ENCODE peak calls at places on chromosomes 4 and X, in eight cellular contexts. H, K, F, T, S, W, Q and X are unnamed samples.

GRCh38 chr4:56215901-56216300 is 171.4 kb downstream of the AASDH start:
- DNase-seq in F (peak), W (peak), H (peak), Q (no peak), K (peak), S (no peak), T (no peak), X (peak)

GRCh38 chr4:147570616-147571015 is 46.6 kb upstream of the TMEM184C start:
- DNase-seq in F (no peak), T (no peak), H (peak), K (no peak), W (no peak), Q (no peak), S (no peak), X (no peak)

GRCh38 chrX:70979136-70979762 is 48.4 kb upstream of the SLC7A3 start:
- DNase-seq in H (peak), W (peak), K (no peak), S (no peak), F (no peak), T (no peak), Q (no peak), X (no peak)

GRCh38 chr4:108113229-108113628 is 55.5 kb downstream of the LEF1 start:
- DNase-seq in W (no peak), T (no peak), H (no peak), F (no peak), Q (no peak), S (no peak), K (no peak), X (no peak)

GRCh38 chr4:29336851-29337250 is 1383.3 kb upstream of the PCDH7 start:
- DNase-seq in H (no peak), W (no peak), S (no peak), T (no peak), K (no peak), F (no peak), Q (no peak), X (no peak)

GRCh38 chr4:112284166-112284565 is 1.5 kb downstream of the TIFA start:
- DNase-seq in S (no peak), F (no peak), K (no peak), Q (no peak), H (peak), T (no peak), W (peak), X (no peak)

GRCh38 chrX:152637649-152638442 is at the start of gene GABRQ:
- DNase-seq in T (no peak), H (peak), F (peak), W (no peak), Q (no peak), S (no peak), K (peak), X (peak)

GRCh38 chr4:39641451-39641850 is 2.8 kb upstream of the SMIM14 start:
- DNase-seq in K (no peak), W (no peak), T (no peak), H (no peak), Q (no peak), S (no peak), F (no peak), X (no peak)

GRCh38 chr4:156634612-156635011 is 337.0 kb downstream of the PDGFC start:
- DNase-seq in K (no peak), W (peak), F (no peak), S (no peak), T (no peak), H (peak), Q (no peak), X (no peak)

GRCh38 chrX:45667666-45668065 is 467.0 kb upstream of the DIPK2B start:
- DNase-seq in S (no peak), K (no peak), W (peak), F (peak), Q (no peak), H (peak), T (no peak), X (no peak)

GRCh38 chr4:4413806-4414205 is 26.9 kb downstream of the NSG1 start:
- DNase-seq in S (no peak), T (no peak), W (no peak), Q (no peak), H (no peak), K (no peak), F (no peak), X (no peak)

GRCh38 chr4:61583696-61584095 is 383.6 kb downstream of the ADGRL3 start:
- DNase-seq in T (no peak), Q (no peak), W (peak), S (no peak), F (no peak), H (peak), K (no peak), X (peak)

GRCh38 chr4:110518889-110519490 is 43.0 kb downstream of the ENPEP start:
- DNase-seq in H (peak), F (no peak), W (peak), T (no peak), Q (no peak), K (no peak), S (no peak), X (no peak)

GRCh38 chr4:6422105-6422504 is 50.3 kb downstream of the PPP2R2C start:
- DNase-seq in K (no peak), S (no peak), H (no peak), Q (no peak), F (no peak), T (no peak), W (no peak), X (no peak)

GRCh38 chrX:50799531-50799961 is 14.4 kb downstream of the SHROOM4 start:
- DNase-seq in W (peak), H (peak), Q (no peak), S (peak), F (no peak), T (no peak), K (no peak), X (peak)

GRCh38 chrX:153562546-153562945 is 36.4 kb downstream of the CCNQ start:
- DNase-seq in F (no peak), T (no peak), K (no peak), W (no peak), Q (no peak), H (no peak), S (no peak), X (no peak)

GRCh38 chr4:7708981-7709380 is 230.7 kb downstream of the AFAP1 start:
- DNase-seq in T (no peak), W (no peak), H (peak), K (no peak), S (no peak), Q (no peak), F (no peak), X (no peak)

GRCh38 chrX:45850775-45851433 is 650.2 kb upstream of the DIPK2B start:
- DNase-seq in Q (no peak), H (peak), K (peak), F (no peak), T (no peak), S (peak), W (peak), X (no peak)

GRCh38 chr4:41814565-41814964 is 66.0 kb upstream of the PHOX2B start:
- DNase-seq in W (peak), H (peak), S (no peak), Q (no peak), K (no peak), T (no peak), F (no peak), X (peak)

GRCh38 chr4:78222575-78223186 is 165.6 kb downstream of the FRAS1 start:
- DNase-seq in S (no peak), Q (no peak), W (no peak), T (no peak), H (no peak), F (no peak), K (no peak), X (no peak)

GRCh38 chrX:49041683-49042529 is 1.3 kb downstream of the TFE3 start:
- DNase-seq in Q (no peak), K (no peak), T (no peak), S (no peak), H (peak), W (peak), F (no peak), X (no peak)

DNA sequence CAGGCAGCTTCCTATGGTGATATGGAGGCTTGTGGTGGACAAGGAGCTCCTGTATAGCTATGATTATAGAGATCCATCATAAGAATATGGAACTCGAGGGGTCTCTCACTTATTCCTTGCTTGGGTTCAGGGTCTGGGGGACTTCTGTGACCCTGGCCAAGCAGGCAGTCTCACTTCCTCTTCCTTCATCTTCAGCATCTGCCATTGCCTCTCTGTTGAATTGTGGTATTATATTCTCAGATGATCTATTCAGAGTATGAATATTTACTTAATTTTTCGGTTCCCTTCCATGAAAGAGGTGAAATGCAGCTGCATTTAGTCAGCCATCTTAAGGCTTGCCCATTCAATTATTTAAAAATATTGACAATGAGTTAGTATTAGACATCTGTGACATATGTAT is 292.9 kb downstream of the SPIN4 start:
- DNase-seq in H (no peak), Q (no peak), W (no peak), F (no peak), S (no peak), T (no peak), K (no peak), X (no peak)
- H3K27ac ChIP-seq in H (no peak), Q (no peak), W (no peak), F (no peak), S (no peak), T (no peak), K (no peak), X (no peak)

GRCh38 chr4:175282407-175282806 is 364.2 kb downstream of the ADAM29 start:
- DNase-seq in F (no peak), S (no peak), W (peak), Q (no peak), T (no peak), K (no peak), H (peak), X (no peak)
- TF ChIP-seq CTCF in F (no peak), S (no peak), W (no peak), Q (no peak), T (no peak), K (no peak), H (no peak), X (no peak)

GRCh38 chr4:174216935-174217272 is 66.6 kb downstream of the FBXO8 start:
- DNase-seq in T (no peak), S (no peak), Q (no peak), F (no peak), K (no peak), H (no peak), W (no peak), X (no peak)
- H3K27ac ChIP-seq in T (no peak), S (peak), Q (no peak), F (no peak), K (no peak), H (no peak), W (no peak), X (no peak)

DNA sequence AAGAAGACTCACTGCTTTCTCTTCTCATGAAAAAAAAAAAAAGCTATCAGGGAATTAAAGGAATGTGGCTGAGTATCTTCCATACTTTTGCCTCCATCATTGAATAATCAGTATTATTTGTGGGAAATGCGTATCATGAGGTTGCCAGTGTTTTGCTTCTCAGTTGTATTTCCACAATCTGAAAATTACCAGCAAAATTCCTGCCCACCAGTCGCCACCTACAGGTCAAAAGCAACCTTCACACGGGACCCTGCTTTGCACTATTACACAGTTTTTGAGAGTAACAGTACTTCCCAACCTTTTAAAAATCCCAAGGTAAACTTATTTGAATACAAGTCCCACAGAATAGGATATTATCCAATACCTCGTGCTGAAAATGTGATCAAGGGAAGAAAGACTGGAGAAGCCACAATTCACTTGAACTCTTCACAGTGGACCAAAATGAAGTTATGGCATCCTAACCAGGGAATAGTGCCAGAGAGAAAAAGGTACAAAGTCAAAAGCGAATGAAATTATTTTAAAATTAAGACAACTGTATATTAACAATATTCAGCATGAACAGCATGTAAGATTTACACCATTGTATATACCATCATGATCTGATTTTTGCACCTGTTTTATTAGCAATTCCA is 30.4 kb downstream of the PGRMC1 start:
- DNase-seq in T (no peak), F (peak), W (peak), Q (no peak), S (no peak), H (no peak), K (no peak), X (peak)
- TF ChIP-seq CTCF in T (peak), F (peak), W (peak), Q (peak), S (peak), H (peak), K (no peak), X (peak)

GRCh38 chrX:13029341-13029740 is 15.1 kb downstream of the FAM9C start:
- DNase-seq in S (peak), T (no peak), H (peak), F (no peak), Q (no peak), K (peak), W (peak), X (no peak)
- H3K27ac ChIP-seq in S (peak), T (no peak), H (peak), F (peak), Q (no peak), K (peak), W (peak), X (peak)